ENCODE peak calls at places on chromosomes 3 and 15, in eight cellular contexts. B is tibial nerve, Y is adrenal gland, S is esophagus squamous epithelium, E is upper lobe of left lung, U is K562, Q is ovary, M is esophagus muscularis mucosa. H is an unnamed sample.

GRCh38 chr3:198028718-198029117 is 68.7 kb downstream of the LMLN start:
- DNase-seq in B (no peak), Y (no peak), S (no peak), E (no peak), U (peak; percentile 25), Q (no peak), M (no peak), H (no peak)

GRCh38 chr3:72128906-72129305 is 344.0 kb upstream of the PROK2 start:
- DNase-seq in B (no peak), Y (no peak), S (no peak), E (no peak), U (no peak), Q (no peak), M (no peak), H (no peak)

GRCh38 chr3:183253364-183253960 is 409 bp downstream of the B3GNT5 start:
- DNase-seq in B (peak; percentile 48), Y (peak; percentile 74), S (no peak), E (peak; percentile 74), U (peak; percentile 58), Q (peak; percentile 88), M (no peak), H (peak; percentile 79)

GRCh38 chr3:126472277-126473006 is 3.2 kb downstream of the ZXDC start:
- DNase-seq in B (peak; percentile 78), Y (peak; percentile 53), S (no peak), E (peak; percentile 93), U (peak; percentile 76), Q (no peak), M (no peak), H (peak; percentile 43)

GRCh38 chr3:7144696-7145308 is 283.9 kb downstream of the GRM7 start:
- DNase-seq in B (no peak), Y (no peak), S (no peak), E (no peak), U (peak; percentile 6), Q (no peak), M (no peak), H (peak; percentile 58)

GRCh38 chr3:197730200-197730599 is 6.5 kb downstream of the RUBCN start:
- DNase-seq in B (no peak), Y (no peak), S (no peak), E (no peak), U (peak; percentile 15), Q (no peak), M (no peak), H (no peak)

GRCh38 chr3:138938056-138938876 is 8.7 kb downstream of the FOXL2 start:
- DNase-seq in B (no peak), Y (no peak), S (no peak), E (no peak), U (no peak), Q (peak; percentile 54), M (no peak), H (no peak)

GRCh38 chr3:53885239-53885638 is 3.3 kb upstream of the ACTR8 start:
- DNase-seq in B (no peak), Y (no peak), S (no peak), E (no peak), U (no peak), Q (no peak), M (no peak), H (no peak)

GRCh38 chr3:171811059-171811912 is 1.0 kb upstream of the PLD1 start:
- DNase-seq in B (peak; percentile 69), Y (no peak), S (no peak), E (peak; percentile 37), U (peak; percentile 69), Q (no peak), M (no peak), H (no peak)

GRCh38 chr15:26028086-26028740 is 165.1 kb upstream of the ATP10A start:
- DNase-seq in B (no peak), Y (no peak), S (no peak), E (no peak), U (no peak), Q (no peak), M (peak; percentile 68), H (no peak)

GRCh38 chr3:30282052-30282708 is 324.2 kb upstream of the TGFBR2 start:
- DNase-seq in B (no peak), Y (no peak), S (no peak), E (no peak), U (no peak), Q (no peak), M (no peak), H (no peak)

GRCh38 chr15:99486371-99487336 is 79.1 kb upstream of the MEF2A start:
- DNase-seq in B (no peak), Y (peak; percentile 59), S (no peak), E (peak; percentile 80), U (no peak), Q (peak; percentile 60), M (no peak), H (peak; percentile 73)

GRCh38 chr3:50170689-50171088 is 15.6 kb downstream of the SEMA3F start:
- DNase-seq in B (no peak), Y (no peak), S (no peak), E (peak; percentile 68), U (peak; percentile 47), Q (no peak), M (no peak), H (no peak)

GRCh38 chr3:18046531-18046930 is 304.1 kb upstream of the TBC1D5 start:
- DNase-seq in B (no peak), Y (no peak), S (no peak), E (no peak), U (no peak), Q (no peak), M (no peak), H (no peak)

GRCh38 chr3:195150194-195151118 is 120.5 kb downstream of the XXYLT1 start:
- DNase-seq in B (no peak), Y (peak; percentile 83), S (no peak), E (peak; percentile 86), U (peak; percentile 88), Q (peak; percentile 73), M (no peak), H (peak; percentile 51)
- TF ChIP-seq POLR2A in B (no peak), Y (no peak), S (no peak), E (peak; percentile 63), U (peak; percentile 73), Q (no peak), M (no peak), H (no peak)

GRCh38 chr3:180912304-180913226 is at the start of gene FXR1:
- DNase-seq in B (peak; percentile 91), Y (peak; percentile 90), S (peak; percentile 80), E (peak; percentile 96), U (peak; percentile 89), Q (peak; percentile 86), M (peak; percentile 96), H (peak; percentile 94)
- TF ChIP-seq POLR2A in B (peak; percentile 93), Y (peak; percentile 22), S (no peak), E (peak; percentile 73), U (peak; percentile 95), Q (peak; percentile 55), M (peak; percentile 47), H (peak; percentile 63)

GRCh38 chr15:48646364-48646763 is 855 bp upstream of the FBN1 start:
- DNase-seq in B (no peak), Y (no peak), S (no peak), E (no peak), U (no peak), Q (no peak), M (no peak), H (no peak)

GRCh38 chr15:48644498-48644826 is 1.0 kb downstream of the FBN1 start:
- DNase-seq in B (no peak), Y (no peak), S (no peak), E (no peak), U (no peak), Q (no peak), M (no peak), H (peak; percentile 32)

GRCh38 chr15:48644827-48645557 is 517 bp downstream of the FBN1 start:
- DNase-seq in B (no peak), Y (peak; percentile 73), S (no peak), E (no peak), U (no peak), Q (peak; percentile 74), M (no peak), H (peak; percentile 44)

GRCh38 chr15:48643776-48644497 is 1.6 kb downstream of the FBN1 start:
- DNase-seq in B (no peak), Y (no peak), S (no peak), E (no peak), U (no peak), Q (no peak), M (no peak), H (no peak)

DNA sequence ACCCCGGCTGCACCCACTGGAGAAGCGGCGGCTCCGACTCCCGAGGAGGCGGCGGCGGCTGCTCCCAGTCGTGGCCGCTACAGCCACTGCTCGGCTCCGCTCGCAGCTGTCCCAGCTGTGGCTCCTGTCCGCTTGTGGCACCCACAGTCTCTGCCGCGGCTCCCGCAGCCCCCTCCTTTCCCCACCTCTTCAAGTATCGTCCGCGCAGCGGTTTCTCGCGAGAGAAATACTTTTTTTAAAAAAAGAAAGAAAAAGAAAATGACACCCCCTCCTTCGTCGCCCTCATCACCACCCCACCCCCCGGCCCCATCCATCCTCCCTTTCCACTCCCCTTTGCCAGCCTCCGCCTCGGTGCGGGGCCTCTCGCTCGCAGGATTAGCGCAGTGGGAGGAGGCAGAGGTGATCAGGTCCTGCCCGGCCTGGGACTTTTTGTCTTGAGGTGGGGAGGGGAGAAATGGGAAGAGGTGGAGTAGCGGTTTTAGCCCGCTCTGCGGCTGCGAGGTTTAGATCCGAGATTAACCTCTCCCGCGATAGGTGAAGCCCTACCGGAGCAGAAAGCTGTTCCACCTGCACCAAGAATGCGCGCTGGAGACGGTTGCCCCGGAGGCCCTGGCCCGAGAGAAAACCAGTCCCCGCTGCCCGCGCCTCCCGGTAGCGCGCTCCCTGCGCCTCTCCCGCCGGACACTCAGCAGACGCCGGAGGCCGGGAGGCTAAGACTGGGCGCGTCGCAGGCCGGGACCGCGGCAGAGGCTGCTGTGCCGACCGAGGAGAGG is at the start of gene FBN1:
- DNase-seq in B (peak; percentile 83), Y (peak; percentile 84), S (peak; percentile 1), E (peak; percentile 24), U (no peak), Q (peak; percentile 84), M (peak; percentile 94), H (peak; percentile 84)
- TF ChIP-seq POLR2A in B (peak; percentile 87), Y (peak; percentile 60), S (peak; percentile 65), E (peak; percentile 47), U (no peak), Q (peak; percentile 77), M (peak; percentile 48), H (peak; percentile 62)

GRCh38 chr15:50131617-50132016 is 12.6 kb upstream of the ATP8B4 start:
- DNase-seq in B (no peak), Y (no peak), S (no peak), E (no peak), U (no peak), Q (no peak), M (no peak), H (no peak)
- TF ChIP-seq POLR2A in B (no peak), Y (no peak), S (no peak), E (no peak), U (no peak), Q (no peak), M (no peak), H (no peak)

GRCh38 chr3:150538324-150539208 is 7.7 kb downstream of the SERP1 start:
- DNase-seq in B (no peak), Y (no peak), S (no peak), E (peak; percentile 29), U (no peak), Q (no peak), M (no peak), H (no peak)
- TF ChIP-seq POLR2A in B (no peak), Y (no peak), S (no peak), E (peak; percentile 32), U (no peak), Q (no peak), M (no peak), H (no peak)

GRCh38 chr3:122609798-122610559 is 32.5 kb downstream of the PARP15 start:
- DNase-seq in B (no peak), Y (no peak), S (no peak), E (no peak), U (no peak), Q (no peak), M (no peak), H (no peak)
- TF ChIP-seq POLR2A in B (no peak), Y (no peak), S (no peak), E (no peak), U (no peak), Q (no peak), M (no peak), H (no peak)

H was measured in testis.